ENCODE peak calls at places on chromosomes 12 and 14, in nine cellular contexts. O is cardiac fibroblast; R is activated T-cell treated with anti-CD3 and anti-CD28 coated beads, Interleukin-2, amount 50 U/mL, for 72 hours; D is RWPE1; Q is stimulated activated CD4-positive, alpha-beta T cell treated with anti-CD3 and anti-CD28 coated beads, Interleukin-12 subunit alpha, Interleukin-12 subunit beta, amount 100 ng/mL, for 4 hours; T is HCT116; K is caudate nucleus; J is SK-N-DZ; G is RKO. A is an unnamed sample.

GRCh38 chr14:56331815-56332214 is 213.6 kb downstream of the PELI2 start:
- DNase-seq in O (peak), R (no peak), D (no peak), Q (no peak), T (no peak), K (no peak), J (peak), G (no peak), A (no peak)

GRCh38 chr14:69346710-69347109 is 51.4 kb downstream of the ERH start:
- DNase-seq in O (peak), R (peak), D (no peak), Q (no peak), T (no peak), K (no peak), J (peak), G (no peak), A (peak)

GRCh38 chr14:91290986-91291385 is 46.5 kb upstream of the GPR68 start:
- DNase-seq in O (no peak), R (no peak), D (no peak), Q (no peak), T (no peak), K (no peak), J (no peak), G (no peak), A (no peak)

GRCh38 chr14:97788846-97789528 is 991.8 kb downstream of the VRK1 start:
- DNase-seq in O (no peak), R (no peak), D (no peak), Q (no peak), T (no peak), K (no peak), J (no peak), G (no peak), A (no peak)

GRCh38 chr12:57386187-57386720 is 44.6 kb downstream of the R3HDM2 start:
- DNase-seq in O (no peak), R (no peak), D (no peak), Q (no peak), T (no peak), K (no peak), J (no peak), G (no peak), A (no peak)

GRCh38 chr12:50099302-50100008 is 4.4 kb upstream of the GPD1 start:
- DNase-seq in O (peak), R (no peak), D (no peak), Q (no peak), T (no peak), K (no peak), J (no peak), G (no peak), A (peak)

GRCh38 chr14:105229099-105229655 is 19.2 kb upstream of the BTBD6 start:
- DNase-seq in O (no peak), R (no peak), D (no peak), Q (no peak), T (no peak), K (no peak), J (no peak), G (no peak), A (no peak)

GRCh38 chr14:85071447-85071846 is 458.5 kb upstream of the FLRT2 start:
- DNase-seq in O (no peak), R (no peak), D (no peak), Q (no peak), T (no peak), K (no peak), J (no peak), G (no peak), A (no peak)

GRCh38 chr12:41521872-41522379 is 333.8 kb downstream of the PDZRN4 start:
- DNase-seq in O (peak), R (no peak), D (peak), Q (no peak), T (no peak), K (no peak), J (no peak), G (peak), A (peak)

GRCh38 chr12:124527861-124528561 is 39.4 kb downstream of the NCOR2 start:
- DNase-seq in O (no peak), R (no peak), D (no peak), Q (no peak), T (no peak), K (no peak), J (peak), G (no peak), A (peak)

GRCh38 chr12:71124833-71125460 is 32.9 kb downstream of the TSPAN8 start:
- DNase-seq in O (no peak), R (no peak), D (no peak), Q (no peak), T (no peak), K (no peak), J (no peak), G (no peak), A (no peak)

GRCh38 chr12:123599721-123600120 is 2.2 kb upstream of the DDX55 start:
- DNase-seq in O (no peak), R (no peak), D (no peak), Q (no peak), T (no peak), K (no peak), J (no peak), G (no peak), A (no peak)

GRCh38 chr12:30694971-30695326 is 720 bp downstream of the IPO8 start:
- DNase-seq in O (peak), R (peak), D (peak), Q (peak), T (peak), K (no peak), J (peak), G (peak), A (peak)

GRCh38 chr12:6114476-6114870 is 10.0 kb downstream of the VWF start:
- DNase-seq in O (no peak), R (no peak), D (no peak), Q (no peak), T (no peak), K (no peak), J (no peak), G (no peak), A (no peak)

GRCh38 chr14:65790185-65790815 is 377.8 kb downstream of the FUT8 start:
- DNase-seq in O (no peak), R (no peak), D (no peak), Q (no peak), T (no peak), K (no peak), J (peak), G (no peak), A (no peak)

GRCh38 chr12:92571844-92572543 is 130.8 kb upstream of the PLEKHG7 start:
- DNase-seq in O (no peak), R (no peak), D (no peak), Q (no peak), T (no peak), K (no peak), J (no peak), G (no peak), A (no peak)

GRCh38 chr12:59389968-59390576 is 205.8 kb upstream of the SLC16A7 start:
- DNase-seq in O (no peak), R (no peak), D (no peak), Q (no peak), T (no peak), K (no peak), J (no peak), G (no peak), A (no peak)

GRCh38 chr12:57839996-57840395 is 6.5 kb downstream of the CTDSP2 start:
- DNase-seq in O (no peak), R (no peak), D (no peak), Q (no peak), T (no peak), K (no peak), J (no peak), G (no peak), A (no peak)

GRCh38 chr12:95739561-95740313 is 50.8 kb downstream of the NTN4 start:
- DNase-seq in O (no peak), R (no peak), D (no peak), Q (no peak), T (no peak), K (peak), J (no peak), G (no peak), A (no peak)

GRCh38 chr12:104694161-104694560 is 237.4 kb downstream of the CHST11 start:
- DNase-seq in O (peak), R (no peak), D (no peak), Q (no peak), T (no peak), K (no peak), J (no peak), G (no peak), A (no peak)

GRCh38 chr14:99647407-99647806 is 2.5 kb downstream of the HHIPL1 start:
- DNase-seq in O (no peak), R (no peak), D (no peak), Q (no peak), T (no peak), K (no peak), J (no peak), G (no peak), A (no peak)

GRCh38 chr14:61536661-61537566 is 158.4 kb upstream of the HIF1A start:
- DNase-seq in O (no peak), R (no peak), D (no peak), Q (no peak), T (no peak), K (no peak), J (no peak), G (no peak), A (no peak)

GRCh38 chr12:106747973-106748436 is 26.5 kb upstream of the RIC8B start:
- DNase-seq in O (no peak), R (peak), D (no peak), Q (no peak), T (no peak), K (no peak), J (no peak), G (no peak), A (no peak)

A was measured in epithelial cell of esophagus.